ENCODE peak calls at places on chromosomes 13 and 19, in nine cellular contexts. One of them, this sample, is unnamed.

GRCh38 chr13:38944219-38944618 is 46.4 kb downstream of the STOML3 start:
- DNase-seq in dermis blood vessel endothelial cell: no peak
- DNase-seq in erythroblast: no peak
- DNase-seq in PC-3: no peak
- DNase-seq in activated naive CD4-positive, alpha-beta T cell: no peak
- DNase-seq in HTR-8/SVneo: no peak
- DNase-seq in PC-9: no peak
- DNase-seq in activated T-cell treated with anti-CD3 and anti-CD28 coated beads for 1 hour: no peak
- DNase-seq in germinal center: no peak
- DNase-seq in this sample: no peak

GRCh38 chr13:23804166-23804565 is 85.0 kb downstream of the MIPEP start:
- DNase-seq in dermis blood vessel endothelial cell: no peak
- DNase-seq in erythroblast: no peak
- DNase-seq in PC-3: no peak
- DNase-seq in activated naive CD4-positive, alpha-beta T cell: no peak
- DNase-seq in HTR-8/SVneo: no peak
- DNase-seq in PC-9: no peak
- DNase-seq in activated T-cell treated with anti-CD3 and anti-CD28 coated beads for 1 hour: no peak
- DNase-seq in germinal center: no peak
- DNase-seq in this sample: no peak

GRCh38 chr13:30346159-30346788 is 38.9 kb upstream of the KATNAL1 start:
- DNase-seq in dermis blood vessel endothelial cell: no peak
- DNase-seq in erythroblast: no peak
- DNase-seq in PC-3: no peak
- DNase-seq in activated naive CD4-positive, alpha-beta T cell: no peak
- DNase-seq in HTR-8/SVneo: no peak
- DNase-seq in PC-9: no peak
- DNase-seq in activated T-cell treated with anti-CD3 and anti-CD28 coated beads for 1 hour: peak; percentile 32
- DNase-seq in germinal center: peak; percentile 41
- DNase-seq in this sample: peak; percentile 23

GRCh38 chr19:17513801-17514200 is 2.4 kb downstream of the PGLS start:
- DNase-seq in dermis blood vessel endothelial cell: no peak
- DNase-seq in erythroblast: no peak
- DNase-seq in PC-3: no peak
- DNase-seq in activated naive CD4-positive, alpha-beta T cell: no peak
- DNase-seq in HTR-8/SVneo: peak; percentile 32
- DNase-seq in PC-9: peak; percentile 78
- DNase-seq in activated T-cell treated with anti-CD3 and anti-CD28 coated beads for 1 hour: no peak
- DNase-seq in germinal center: no peak
- DNase-seq in this sample: no peak

GRCh38 chr13:102470283-102470920 is 68.6 kb upstream of the FGF14 start:
- DNase-seq in dermis blood vessel endothelial cell: no peak
- DNase-seq in erythroblast: no peak
- DNase-seq in PC-3: no peak
- DNase-seq in activated naive CD4-positive, alpha-beta T cell: no peak
- DNase-seq in HTR-8/SVneo: no peak
- DNase-seq in PC-9: no peak
- DNase-seq in activated T-cell treated with anti-CD3 and anti-CD28 coated beads for 1 hour: no peak
- DNase-seq in germinal center: no peak
- DNase-seq in this sample: no peak

GRCh38 chr19:47713046-47714021 is at the start of gene EHD2:
- DNase-seq in dermis blood vessel endothelial cell: peak; percentile 81
- DNase-seq in erythroblast: peak; percentile 60
- DNase-seq in PC-3: no peak
- DNase-seq in activated naive CD4-positive, alpha-beta T cell: no peak
- DNase-seq in HTR-8/SVneo: peak; percentile 72
- DNase-seq in PC-9: no peak
- DNase-seq in activated T-cell treated with anti-CD3 and anti-CD28 coated beads for 1 hour: peak; percentile 23
- DNase-seq in germinal center: peak; percentile 48
- DNase-seq in this sample: peak; percentile 72

GRCh38 chr19:1469200-1469935 is 9.6 kb downstream of the C19orf25 start:
- DNase-seq in dermis blood vessel endothelial cell: no peak
- DNase-seq in erythroblast: no peak
- DNase-seq in PC-3: peak; percentile 45
- DNase-seq in activated naive CD4-positive, alpha-beta T cell: no peak
- DNase-seq in HTR-8/SVneo: no peak
- DNase-seq in PC-9: no peak
- DNase-seq in activated T-cell treated with anti-CD3 and anti-CD28 coated beads for 1 hour: no peak
- DNase-seq in germinal center: no peak
- DNase-seq in this sample: no peak

GRCh38 chr13:59112375-59112774 is 1051.4 kb downstream of the DIAPH3 start:
- DNase-seq in dermis blood vessel endothelial cell: no peak
- DNase-seq in erythroblast: no peak
- DNase-seq in PC-3: peak; percentile 61
- DNase-seq in activated naive CD4-positive, alpha-beta T cell: no peak
- DNase-seq in HTR-8/SVneo: peak; percentile 54
- DNase-seq in PC-9: no peak
- DNase-seq in activated T-cell treated with anti-CD3 and anti-CD28 coated beads for 1 hour: no peak
- DNase-seq in germinal center: no peak
- DNase-seq in this sample: no peak

GRCh38 chr13:44141725-44142539 is 231.7 kb upstream of the SERP2 start:
- DNase-seq in dermis blood vessel endothelial cell: peak; percentile 96
- DNase-seq in erythroblast: peak; percentile 97
- DNase-seq in PC-3: peak; percentile 93
- DNase-seq in activated naive CD4-positive, alpha-beta T cell: peak; percentile 84
- DNase-seq in HTR-8/SVneo: peak; percentile 81
- DNase-seq in PC-9: peak; percentile 91
- DNase-seq in activated T-cell treated with anti-CD3 and anti-CD28 coated beads for 1 hour: peak; percentile 87
- DNase-seq in germinal center: peak; percentile 99
- DNase-seq in this sample: peak; percentile 99

GRCh38 chr13:21243045-21243842 is 66.8 kb downstream of the MRPL57 start:
- DNase-seq in dermis blood vessel endothelial cell: no peak
- DNase-seq in erythroblast: no peak
- DNase-seq in PC-3: no peak
- DNase-seq in activated naive CD4-positive, alpha-beta T cell: no peak
- DNase-seq in HTR-8/SVneo: no peak
- DNase-seq in PC-9: no peak
- DNase-seq in activated T-cell treated with anti-CD3 and anti-CD28 coated beads for 1 hour: no peak
- DNase-seq in germinal center: no peak
- DNase-seq in this sample: no peak

GRCh38 chr13:107289540-107289939 is 721.6 kb upstream of the ARGLU1 start:
- DNase-seq in dermis blood vessel endothelial cell: no peak
- DNase-seq in erythroblast: no peak
- DNase-seq in PC-3: no peak
- DNase-seq in activated naive CD4-positive, alpha-beta T cell: no peak
- DNase-seq in HTR-8/SVneo: no peak
- DNase-seq in PC-9: no peak
- DNase-seq in activated T-cell treated with anti-CD3 and anti-CD28 coated beads for 1 hour: no peak
- DNase-seq in germinal center: no peak
- DNase-seq in this sample: no peak

GRCh38 chr13:75181906-75182305 is 300.1 kb downstream of the TBC1D4 start:
- DNase-seq in dermis blood vessel endothelial cell: peak; percentile 87
- DNase-seq in erythroblast: no peak
- DNase-seq in PC-3: peak; percentile 80
- DNase-seq in activated naive CD4-positive, alpha-beta T cell: no peak
- DNase-seq in HTR-8/SVneo: peak; percentile 21
- DNase-seq in PC-9: no peak
- DNase-seq in activated T-cell treated with anti-CD3 and anti-CD28 coated beads for 1 hour: no peak
- DNase-seq in germinal center: no peak
- DNase-seq in this sample: no peak

GRCh38 chr13:68125087-68125480 is 894.9 kb upstream of the PCDH9 start:
- DNase-seq in dermis blood vessel endothelial cell: no peak
- DNase-seq in erythroblast: no peak
- DNase-seq in PC-3: no peak
- DNase-seq in activated naive CD4-positive, alpha-beta T cell: no peak
- DNase-seq in HTR-8/SVneo: no peak
- DNase-seq in PC-9: no peak
- DNase-seq in activated T-cell treated with anti-CD3 and anti-CD28 coated beads for 1 hour: no peak
- DNase-seq in germinal center: no peak
- DNase-seq in this sample: no peak

GRCh38 chr19:55526216-55527196 is 10.4 kb downstream of the SBK2 start:
- DNase-seq in dermis blood vessel endothelial cell: peak; percentile 63
- DNase-seq in erythroblast: no peak
- DNase-seq in PC-3: peak; percentile 87
- DNase-seq in activated naive CD4-positive, alpha-beta T cell: no peak
- DNase-seq in HTR-8/SVneo: no peak
- DNase-seq in PC-9: peak; percentile 84
- DNase-seq in activated T-cell treated with anti-CD3 and anti-CD28 coated beads for 1 hour: no peak
- DNase-seq in germinal center: no peak
- DNase-seq in this sample: no peak

GRCh38 chr13:74024856-74025255 is 109.3 kb downstream of the KLF12 start:
- DNase-seq in dermis blood vessel endothelial cell: no peak
- DNase-seq in erythroblast: no peak
- DNase-seq in PC-3: no peak
- DNase-seq in activated naive CD4-positive, alpha-beta T cell: no peak
- DNase-seq in HTR-8/SVneo: no peak
- DNase-seq in PC-9: no peak
- DNase-seq in activated T-cell treated with anti-CD3 and anti-CD28 coated beads for 1 hour: no peak
- DNase-seq in germinal center: no peak
- DNase-seq in this sample: no peak

GRCh38 chr19:15437355-15438123 is 12.2 kb downstream of the WIZ start:
- DNase-seq in dermis blood vessel endothelial cell: no peak
- DNase-seq in erythroblast: peak; percentile 14
- DNase-seq in PC-3: no peak
- DNase-seq in activated naive CD4-positive, alpha-beta T cell: no peak
- DNase-seq in HTR-8/SVneo: no peak
- DNase-seq in PC-9: no peak
- DNase-seq in activated T-cell treated with anti-CD3 and anti-CD28 coated beads for 1 hour: no peak
- DNase-seq in germinal center: no peak
- DNase-seq in this sample: no peak

GRCh38 chr19:39963860-39964259 is 7.1 kb upstream of the PSMC4 start:
- DNase-seq in dermis blood vessel endothelial cell: no peak
- DNase-seq in erythroblast: no peak
- DNase-seq in PC-3: no peak
- DNase-seq in activated naive CD4-positive, alpha-beta T cell: no peak
- DNase-seq in HTR-8/SVneo: no peak
- DNase-seq in PC-9: no peak
- DNase-seq in activated T-cell treated with anti-CD3 and anti-CD28 coated beads for 1 hour: no peak
- DNase-seq in germinal center: no peak
- DNase-seq in this sample: no peak

GRCh38 chr19:2361259-2362038 is 1.4 kb downstream of the TMPRSS9 start:
- DNase-seq in dermis blood vessel endothelial cell: no peak
- DNase-seq in erythroblast: no peak
- DNase-seq in PC-3: no peak
- DNase-seq in activated naive CD4-positive, alpha-beta T cell: no peak
- DNase-seq in HTR-8/SVneo: no peak
- DNase-seq in PC-9: no peak
- DNase-seq in activated T-cell treated with anti-CD3 and anti-CD28 coated beads for 1 hour: no peak
- DNase-seq in germinal center: no peak
- DNase-seq in this sample: no peak

GRCh38 chr19:33459691-33460090 is 61.9 kb downstream of the PEPD start:
- DNase-seq in dermis blood vessel endothelial cell: no peak
- DNase-seq in erythroblast: no peak
- DNase-seq in PC-3: no peak
- DNase-seq in activated naive CD4-positive, alpha-beta T cell: no peak
- DNase-seq in HTR-8/SVneo: no peak
- DNase-seq in PC-9: no peak
- DNase-seq in activated T-cell treated with anti-CD3 and anti-CD28 coated beads for 1 hour: no peak
- DNase-seq in germinal center: no peak
- DNase-seq in this sample: no peak

GRCh38 chr19:47267350-47267759 is 7.3 kb upstream of the INAFM1 start:
- DNase-seq in dermis blood vessel endothelial cell: no peak
- DNase-seq in erythroblast: no peak
- DNase-seq in PC-3: no peak
- DNase-seq in activated naive CD4-positive, alpha-beta T cell: no peak
- DNase-seq in HTR-8/SVneo: no peak
- DNase-seq in PC-9: no peak
- DNase-seq in activated T-cell treated with anti-CD3 and anti-CD28 coated beads for 1 hour: no peak
- DNase-seq in germinal center: no peak
- DNase-seq in this sample: no peak

GRCh38 chr19:485583-486236 is 10.6 kb upstream of the MADCAM1 start:
- DNase-seq in dermis blood vessel endothelial cell: peak; percentile 42
- DNase-seq in erythroblast: no peak
- DNase-seq in PC-3: no peak
- DNase-seq in activated naive CD4-positive, alpha-beta T cell: no peak
- DNase-seq in HTR-8/SVneo: no peak
- DNase-seq in PC-9: peak; percentile 58
- DNase-seq in activated T-cell treated with anti-CD3 and anti-CD28 coated beads for 1 hour: no peak
- DNase-seq in germinal center: no peak
- DNase-seq in this sample: no peak

GRCh38 chr13:64083811-64084210 is 2668.2 kb upstream of the PCDH20 start:
- DNase-seq in dermis blood vessel endothelial cell: no peak
- DNase-seq in erythroblast: no peak
- DNase-seq in PC-3: no peak
- DNase-seq in activated naive CD4-positive, alpha-beta T cell: no peak
- DNase-seq in HTR-8/SVneo: no peak
- DNase-seq in PC-9: no peak
- DNase-seq in activated T-cell treated with anti-CD3 and anti-CD28 coated beads for 1 hour: no peak
- DNase-seq in germinal center: no peak
- DNase-seq in this sample: no peak

GRCh38 chr13:51231456-51231855 is 9.3 kb downstream of the FAM124A start:
- DNase-seq in dermis blood vessel endothelial cell: no peak
- DNase-seq in erythroblast: no peak
- DNase-seq in PC-3: no peak
- DNase-seq in activated naive CD4-positive, alpha-beta T cell: no peak
- DNase-seq in HTR-8/SVneo: no peak
- DNase-seq in PC-9: no peak
- DNase-seq in activated T-cell treated with anti-CD3 and anti-CD28 coated beads for 1 hour: no peak
- DNase-seq in germinal center: no peak
- DNase-seq in this sample: no peak

GRCh38 chr19:6524326-6524725 is 6.5 kb upstream of the TNFSF9 start:
- DNase-seq in dermis blood vessel endothelial cell: peak; percentile 74
- DNase-seq in erythroblast: no peak
- DNase-seq in PC-3: no peak
- DNase-seq in activated naive CD4-positive, alpha-beta T cell: no peak
- DNase-seq in HTR-8/SVneo: no peak
- DNase-seq in PC-9: no peak
- DNase-seq in activated T-cell treated with anti-CD3 and anti-CD28 coated beads for 1 hour: no peak
- DNase-seq in germinal center: no peak
- DNase-seq in this sample: no peak

GRCh38 chr13:39044536-39044935 is 6.3 kb downstream of the NHLRC3 start:
- DNase-seq in dermis blood vessel endothelial cell: no peak
- DNase-seq in erythroblast: no peak
- DNase-seq in PC-3: no peak
- DNase-seq in activated naive CD4-positive, alpha-beta T cell: no peak
- DNase-seq in HTR-8/SVneo: no peak
- DNase-seq in PC-9: no peak
- DNase-seq in activated T-cell treated with anti-CD3 and anti-CD28 coated beads for 1 hour: no peak
- DNase-seq in germinal center: no peak
- DNase-seq in this sample: no peak

GRCh38 chr13:33483471-33483870 is 197.9 kb upstream of the STARD13 start:
- DNase-seq in dermis blood vessel endothelial cell: peak; percentile 3
- DNase-seq in erythroblast: no peak
- DNase-seq in PC-3: peak; percentile 35
- DNase-seq in activated naive CD4-positive, alpha-beta T cell: no peak
- DNase-seq in HTR-8/SVneo: peak; percentile 24
- DNase-seq in PC-9: no peak
- DNase-seq in activated T-cell treated with anti-CD3 and anti-CD28 coated beads for 1 hour: no peak
- DNase-seq in germinal center: no peak
- DNase-seq in this sample: no peak

GRCh38 chr13:44132710-44133109 is 240.9 kb upstream of the SERP2 start:
- DNase-seq in dermis blood vessel endothelial cell: peak; percentile 84
- DNase-seq in erythroblast: no peak
- DNase-seq in PC-3: peak; percentile 53
- DNase-seq in activated naive CD4-positive, alpha-beta T cell: no peak
- DNase-seq in HTR-8/SVneo: no peak
- DNase-seq in PC-9: peak; percentile 36
- DNase-seq in activated T-cell treated with anti-CD3 and anti-CD28 coated beads for 1 hour: no peak
- DNase-seq in germinal center: no peak
- DNase-seq in this sample: no peak

GRCh38 chr13:73902296-73902695 is 231.9 kb downstream of the KLF12 start:
- DNase-seq in dermis blood vessel endothelial cell: peak; percentile 15
- DNase-seq in erythroblast: no peak
- DNase-seq in PC-3: no peak
- DNase-seq in activated naive CD4-positive, alpha-beta T cell: no peak
- DNase-seq in HTR-8/SVneo: no peak
- DNase-seq in PC-9: no peak
- DNase-seq in activated T-cell treated with anti-CD3 and anti-CD28 coated beads for 1 hour: no peak
- DNase-seq in germinal center: no peak
- DNase-seq in this sample: no peak

GRCh38 chr13:112116187-112116950 is 49.4 kb downstream of the SOX1 start:
- DNase-seq in dermis blood vessel endothelial cell: no peak
- DNase-seq in erythroblast: no peak
- DNase-seq in PC-3: no peak
- DNase-seq in activated naive CD4-positive, alpha-beta T cell: no peak
- DNase-seq in HTR-8/SVneo: no peak
- DNase-seq in PC-9: no peak
- DNase-seq in activated T-cell treated with anti-CD3 and anti-CD28 coated beads for 1 hour: no peak
- DNase-seq in germinal center: no peak
- DNase-seq in this sample: no peak

This sample was measured in GM13977.